ENCODE peak calls at places on chromosomes 13 and 19, in eight cellular contexts. D is suprapubic skin; F is lower leg skin; O is dorsolateral prefrontal cortex; M is CD8-positive, alpha-beta T cell; Q is heart right ventricle; L is cardiac muscle cell; C is astrocyte of the spinal cord. N is an unnamed sample.

GRCh38 chr19:24049537-24049936 is 37.5 kb upstream of the ZNF254 start:
- DNase-seq in Q (no peak), F (no peak), O (no peak), M (no peak), L (no peak), D (no peak), C (no peak), N (no peak)

GRCh38 chr13:91045351-91046034 is 302.0 kb upstream of the MIR17HG start:
- DNase-seq in D (no peak), Q (no peak), F (no peak), O (no peak), M (no peak), L (peak; percentile 14), C (peak; percentile 16), N (no peak)

GRCh38 chr13:98819382-98819781 is 66.9 kb upstream of the SLC15A1 start:
- DNase-seq in D (no peak), L (no peak), M (no peak), C (no peak), Q (peak; percentile 38), O (no peak), F (no peak), N (no peak)

GRCh38 chr19:56141416-56141992 is 417 bp downstream of the ZNF444 start:
- DNase-seq in F (no peak), C (no peak), L (no peak), Q (no peak), O (no peak), M (peak; percentile 63), D (no peak), N (no peak)

GRCh38 chr13:29583073-29583785 is 12.3 kb downstream of the SLC7A1 start:
- DNase-seq in D (no peak), L (no peak), O (no peak), M (no peak), F (no peak), C (peak; percentile 83), Q (no peak), N (peak; percentile 37)

GRCh38 chr13:28568286-28568685 is 73.4 kb upstream of the FLT1 start:
- DNase-seq in C (no peak), Q (peak; percentile 71), D (no peak), M (no peak), L (peak; percentile 55), O (peak; percentile 43), F (peak; percentile 32), N (peak; percentile 31)

GRCh38 chr13:49343255-49343654 is 95.5 kb downstream of the CDADC1 start:
- DNase-seq in F (no peak), L (no peak), O (no peak), M (no peak), D (no peak), Q (no peak), C (no peak), N (no peak)

GRCh38 chr13:37534181-37534580 is 64.4 kb downstream of the POSTN start:
- DNase-seq in L (peak; percentile 7), D (no peak), F (no peak), M (no peak), Q (no peak), O (no peak), C (peak; percentile 75), N (peak; percentile 88)

GRCh38 chr13:27466513-27466912 is 16.1 kb upstream of the MTIF3 start:
- DNase-seq in M (no peak), O (peak; percentile 10), Q (no peak), C (no peak), F (no peak), D (peak; percentile 11), L (no peak), N (no peak)

GRCh38 chr19:11657307-11657706 is 60.0 kb downstream of the ZNF627 start:
- DNase-seq in O (no peak), L (peak; percentile 4), F (no peak), M (no peak), C (no peak), D (no peak), Q (no peak), N (no peak)

GRCh38 chr13:100131863-100132574 is 43.1 kb downstream of the PCCA start:
- DNase-seq in D (no peak), F (no peak), C (peak; percentile 81), Q (no peak), M (no peak), L (peak; percentile 77), O (no peak), N (peak; percentile 57)

GRCh38 chr19:41821003-41821735 is 23.3 kb downstream of the LYPD4 start:
- DNase-seq in C (no peak), L (peak; percentile 40), F (no peak), Q (no peak), O (no peak), M (peak; percentile 39), D (no peak), N (peak; percentile 26)

GRCh38 chr13:31962661-31963345 is 68.8 kb upstream of the FRY start:
- DNase-seq in D (no peak), F (no peak), Q (no peak), L (no peak), C (no peak), M (no peak), O (no peak), N (no peak)

GRCh38 chr19:28737021-28737525 is 475.9 kb downstream of the UQCRFS1 start:
- DNase-seq in F (no peak), L (peak; percentile 71), M (no peak), D (no peak), C (peak; percentile 22), O (no peak), Q (no peak), N (peak; percentile 79)

GRCh38 chr13:114096811-114097503 is 35.5 kb downstream of the RASA3 start:
- DNase-seq in F (no peak), Q (no peak), M (peak; percentile 12), O (no peak), D (peak; percentile 71), C (no peak), L (no peak), N (no peak)

GRCh38 chr13:111531505-111531904 is 211.1 kb downstream of the TEX29 start:
- DNase-seq in C (no peak), F (no peak), M (no peak), O (peak; percentile 36), L (peak; percentile 2), D (no peak), Q (no peak), N (no peak)

GRCh38 chr13:99312493-99312883 is 5.3 kb upstream of the GPR183 start:
- DNase-seq in D (peak; percentile 85), L (peak; percentile 91), F (peak; percentile 89), M (no peak), O (peak; percentile 45), Q (peak; percentile 55), C (peak; percentile 49), N (peak; percentile 74)

GRCh38 chr13:64164435-64164834 is 2748.8 kb upstream of the PCDH20 start:
- DNase-seq in Q (no peak), C (no peak), D (no peak), F (no peak), L (no peak), O (no peak), M (no peak), N (no peak)

GRCh38 chr19:30227661-30228112 is 144.5 kb upstream of the ZNF536 start:
- DNase-seq in C (peak; percentile 41), L (peak; percentile 71), M (no peak), O (peak; percentile 81), D (no peak), Q (peak; percentile 65), F (peak; percentile 19), N (peak; percentile 17)
- TF ChIP-seq CTCF in C (peak; percentile 37), L (peak; percentile 37), M (no peak), O (peak; percentile 53), D (peak; percentile 83), Q (peak; percentile 43), F (no peak), N (peak; percentile 49)

DNA sequence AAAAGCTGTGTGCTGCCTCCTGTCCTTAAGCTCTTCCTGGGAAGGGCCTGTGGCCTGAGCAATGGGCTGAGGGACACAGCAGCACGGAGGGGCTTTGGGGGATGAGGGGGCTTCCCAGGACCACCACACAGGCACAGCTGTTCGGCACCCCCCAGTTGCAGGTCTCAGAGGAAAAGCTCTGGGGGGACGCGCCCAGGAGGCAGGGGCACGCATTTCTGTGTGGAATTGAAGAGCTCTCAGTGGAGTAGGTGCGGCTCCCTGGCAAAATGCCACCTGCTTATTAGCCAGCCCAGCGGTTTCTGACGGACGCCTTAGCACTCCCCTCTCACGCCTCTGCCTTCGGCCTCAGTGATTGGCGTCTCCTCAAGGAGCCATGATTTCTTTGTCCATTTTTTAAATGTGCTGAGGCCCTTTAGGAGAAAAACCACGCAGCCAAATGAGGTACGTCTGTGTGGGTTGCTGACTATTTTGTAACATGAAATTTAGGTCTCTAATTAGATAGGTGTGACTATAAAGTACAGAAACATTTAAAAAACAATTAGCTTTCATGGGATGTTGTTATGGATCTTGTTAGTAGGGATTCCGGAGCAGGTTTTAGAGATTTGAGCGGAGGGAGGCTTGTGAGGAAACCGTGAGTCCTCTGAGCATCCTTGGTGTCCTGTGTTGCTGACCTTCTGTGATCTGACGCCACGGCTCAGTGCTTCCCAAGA is 4.0 kb downstream of the MCF2L start:
- DNase-seq in F (no peak), Q (no peak), L (no peak), D (no peak), O (no peak), C (no peak), M (no peak), N (no peak)
- H3K4me3 ChIP-seq in F (no peak overlapping the region), Q (no peak overlapping the region), L (no peak overlapping the region), D (no peak overlapping the region), O (no peak overlapping the region), C (no peak overlapping the region), M (no peak overlapping the region), N (no peak overlapping the region)

GRCh38 chr19:861099-861755 is 1.8 kb downstream of the CFD start:
- DNase-seq in Q (no peak), M (no peak), D (no peak), O (no peak), F (no peak), C (no peak), L (no peak), N (no peak)
- TF ChIP-seq CTCF in Q (no peak), M (no peak), D (no peak), O (no peak), F (no peak), C (no peak), L (no peak), N (no peak)

GRCh38 chr13:61148211-61148610 is 267.4 kb downstream of the PCDH20 start:
- DNase-seq in D (no peak), C (no peak), O (no peak), F (no peak), M (no peak), L (no peak), Q (no peak), N (no peak)

GRCh38 chr13:61144834-61145593 is 270.6 kb downstream of the PCDH20 start:
- DNase-seq in D (no peak), Q (no peak), O (no peak), L (no peak), F (no peak), M (no peak), C (no peak), N (no peak)

GRCh38 chr13:61146158-61146557 is 269.5 kb downstream of the PCDH20 start:
- DNase-seq in Q (no peak), C (no peak), L (no peak), D (no peak), M (no peak), F (no peak), O (no peak), N (no peak)

GRCh38 chr13:61148691-61149332 is 266.8 kb downstream of the PCDH20 start:
- DNase-seq in C (no peak), D (no peak), F (no peak), Q (no peak), O (no peak), L (peak; percentile 46), M (no peak), N (no peak)

DNA sequence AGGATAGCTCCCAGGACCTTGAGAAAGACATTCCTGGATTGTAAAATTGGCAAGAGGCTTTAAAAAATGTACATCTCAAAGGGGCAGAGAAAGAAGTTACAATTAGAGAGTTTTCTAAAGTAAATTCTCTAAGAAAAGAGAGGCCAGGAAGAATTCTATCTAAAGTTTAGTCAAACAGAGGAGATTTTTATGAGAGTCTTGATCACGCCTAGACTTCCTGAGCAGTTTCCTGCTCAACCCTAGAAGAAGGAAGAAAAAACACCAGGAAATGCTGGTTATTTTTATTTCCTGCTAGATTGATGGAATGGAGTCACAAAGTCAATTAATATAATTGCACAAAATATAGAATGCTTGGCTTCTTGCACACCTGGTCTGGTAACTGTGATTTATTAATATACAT is 269.1 kb downstream of the PCDH20 start:
- DNase-seq in F (no peak), Q (no peak), O (no peak), C (no peak), M (no peak), L (no peak), D (no peak), N (no peak)
- H3K4me3 ChIP-seq in F (no peak overlapping the region), Q (no peak overlapping the region), O (no peak overlapping the region), C (no peak overlapping the region), M (no peak overlapping the region), L (no peak overlapping the region), D (no peak overlapping the region), N (no peak overlapping the region)

N was measured in fibroblast of the aortic adventitia.